ENCODE peak calls at places on chromosome 19, in ten cellular contexts. One of them, this sample, is unnamed.

GRCh38 chr19:42571136-42571535 is 23.6 kb downstream of the CEACAM8 start:
- DNase-seq in CD4-positive, alpha-beta memory T cell: no peak
- DNase-seq in H9: no peak
- DNase-seq in WTC11: no peak
- DNase-seq in germinal center: no peak
- DNase-seq in non-pigmented ciliary epithelial cell: no peak
- DNase-seq in heart left ventricle: no peak
- DNase-seq in activated CD4-positive, alpha-beta T cell treated with anti-CD3 and anti-CD28 coated beads for 4 hours: no peak
- DNase-seq in tibial nerve: no peak
- DNase-seq in H54: no peak
- DNase-seq in this sample: no peak

GRCh38 chr19:49497047-49497789 is 984 bp downstream of the RPS11 start:
- DNase-seq in CD4-positive, alpha-beta memory T cell: peak; percentile 84
- DNase-seq in H9: peak; percentile 54
- DNase-seq in WTC11: peak; percentile 52
- DNase-seq in germinal center: peak; percentile 78
- DNase-seq in non-pigmented ciliary epithelial cell: no peak
- DNase-seq in heart left ventricle: peak; percentile 63
- DNase-seq in activated CD4-positive, alpha-beta T cell treated with anti-CD3 and anti-CD28 coated beads for 4 hours: peak; percentile 72
- DNase-seq in tibial nerve: peak; percentile 51
- DNase-seq in H54: no peak
- DNase-seq in this sample: peak; percentile 65

GRCh38 chr19:35297515-35297848 is 5.5 kb downstream of the MAG start:
- DNase-seq in CD4-positive, alpha-beta memory T cell: no peak
- DNase-seq in H9: no peak
- DNase-seq in WTC11: no peak
- DNase-seq in germinal center: no peak
- DNase-seq in non-pigmented ciliary epithelial cell: no peak
- DNase-seq in heart left ventricle: no peak
- DNase-seq in activated CD4-positive, alpha-beta T cell treated with anti-CD3 and anti-CD28 coated beads for 4 hours: no peak
- DNase-seq in tibial nerve: no peak
- DNase-seq in H54: no peak
- DNase-seq in this sample: no peak

GRCh38 chr19:16191216-16191908 is 6.2 kb downstream of the FAM32A start:
- DNase-seq in CD4-positive, alpha-beta memory T cell: no peak
- DNase-seq in H9: no peak
- DNase-seq in WTC11: no peak
- DNase-seq in germinal center: no peak
- DNase-seq in non-pigmented ciliary epithelial cell: no peak
- DNase-seq in heart left ventricle: no peak
- DNase-seq in activated CD4-positive, alpha-beta T cell treated with anti-CD3 and anti-CD28 coated beads for 4 hours: no peak
- DNase-seq in tibial nerve: no peak
- DNase-seq in H54: no peak
- DNase-seq in this sample: peak; percentile 17

GRCh38 chr19:11784356-11784755 is 14.0 kb upstream of the ZNF491 start:
- DNase-seq in CD4-positive, alpha-beta memory T cell: no peak
- DNase-seq in H9: no peak
- DNase-seq in WTC11: no peak
- DNase-seq in germinal center: no peak
- DNase-seq in non-pigmented ciliary epithelial cell: no peak
- DNase-seq in heart left ventricle: no peak
- DNase-seq in activated CD4-positive, alpha-beta T cell treated with anti-CD3 and anti-CD28 coated beads for 4 hours: no peak
- DNase-seq in tibial nerve: no peak
- DNase-seq in H54: no peak
- DNase-seq in this sample: no peak

GRCh38 chr19:41753159-41753558 is 2.2 kb upstream of the CEACAM6 start:
- DNase-seq in CD4-positive, alpha-beta memory T cell: peak; percentile 69
- DNase-seq in H9: peak; percentile 65
- DNase-seq in WTC11: peak; percentile 82
- DNase-seq in germinal center: peak; percentile 62
- DNase-seq in non-pigmented ciliary epithelial cell: no peak
- DNase-seq in heart left ventricle: no peak
- DNase-seq in activated CD4-positive, alpha-beta T cell treated with anti-CD3 and anti-CD28 coated beads for 4 hours: peak; percentile 77
- DNase-seq in tibial nerve: no peak
- DNase-seq in H54: peak; percentile 57
- DNase-seq in this sample: peak; percentile 77

GRCh38 chr19:31096930-31097329 is 252.3 kb downstream of the TSHZ3 start:
- DNase-seq in CD4-positive, alpha-beta memory T cell: no peak
- DNase-seq in H9: no peak
- DNase-seq in WTC11: no peak
- DNase-seq in germinal center: no peak
- DNase-seq in non-pigmented ciliary epithelial cell: no peak
- DNase-seq in heart left ventricle: no peak
- DNase-seq in activated CD4-positive, alpha-beta T cell treated with anti-CD3 and anti-CD28 coated beads for 4 hours: no peak
- DNase-seq in tibial nerve: no peak
- DNase-seq in H54: no peak
- DNase-seq in this sample: no peak

GRCh38 chr19:45641274-45642105 is 2.3 kb upstream of the EML2 start:
- DNase-seq in CD4-positive, alpha-beta memory T cell: peak; percentile 40
- DNase-seq in H9: peak; percentile 98
- DNase-seq in WTC11: peak; percentile 96
- DNase-seq in germinal center: peak; percentile 89
- DNase-seq in non-pigmented ciliary epithelial cell: no peak
- DNase-seq in heart left ventricle: peak; percentile 69
- DNase-seq in activated CD4-positive, alpha-beta T cell treated with anti-CD3 and anti-CD28 coated beads for 4 hours: peak; percentile 53
- DNase-seq in tibial nerve: peak; percentile 57
- DNase-seq in H54: peak; percentile 83
- DNase-seq in this sample: no peak

GRCh38 chr19:48501961-48502719 is 9.5 kb downstream of the LMTK3 start:
- DNase-seq in CD4-positive, alpha-beta memory T cell: peak; percentile 82
- DNase-seq in H9: peak; percentile 100
- DNase-seq in WTC11: peak; percentile 100
- DNase-seq in germinal center: peak; percentile 87
- DNase-seq in non-pigmented ciliary epithelial cell: no peak
- DNase-seq in heart left ventricle: no peak
- DNase-seq in activated CD4-positive, alpha-beta T cell treated with anti-CD3 and anti-CD28 coated beads for 4 hours: peak; percentile 71
- DNase-seq in tibial nerve: no peak
- DNase-seq in H54: no peak
- DNase-seq in this sample: peak; percentile 65

GRCh38 chr19:38730470-38730730 is 13.9 kb downstream of the CAPN12 start:
- DNase-seq in CD4-positive, alpha-beta memory T cell: no peak
- DNase-seq in H9: no peak
- DNase-seq in WTC11: no peak
- DNase-seq in germinal center: no peak
- DNase-seq in non-pigmented ciliary epithelial cell: no peak
- DNase-seq in heart left ventricle: no peak
- DNase-seq in activated CD4-positive, alpha-beta T cell treated with anti-CD3 and anti-CD28 coated beads for 4 hours: no peak
- DNase-seq in tibial nerve: no peak
- DNase-seq in H54: no peak
- DNase-seq in this sample: no peak

GRCh38 chr19:57099199-57099661 is 20.6 kb upstream of the USP29 start:
- DNase-seq in CD4-positive, alpha-beta memory T cell: peak; percentile 28
- DNase-seq in H9: peak; percentile 65
- DNase-seq in WTC11: peak; percentile 84
- DNase-seq in germinal center: peak; percentile 80
- DNase-seq in non-pigmented ciliary epithelial cell: peak; percentile 9
- DNase-seq in heart left ventricle: peak; percentile 46
- DNase-seq in activated CD4-positive, alpha-beta T cell treated with anti-CD3 and anti-CD28 coated beads for 4 hours: peak; percentile 35
- DNase-seq in tibial nerve: no peak
- DNase-seq in H54: peak; percentile 94
- DNase-seq in this sample: peak; percentile 88

GRCh38 chr19:1864480-1865171 is 1.2 kb upstream of the KLF16 start:
- DNase-seq in CD4-positive, alpha-beta memory T cell: peak; percentile 30
- DNase-seq in H9: peak; percentile 89
- DNase-seq in WTC11: peak; percentile 87
- DNase-seq in germinal center: peak; percentile 80
- DNase-seq in non-pigmented ciliary epithelial cell: no peak
- DNase-seq in heart left ventricle: peak; percentile 81
- DNase-seq in activated CD4-positive, alpha-beta T cell treated with anti-CD3 and anti-CD28 coated beads for 4 hours: peak; percentile 60
- DNase-seq in tibial nerve: no peak
- DNase-seq in H54: peak; percentile 88
- DNase-seq in this sample: peak; percentile 85

GRCh38 chr19:37980419-37980975 is 73.5 kb downstream of the SIPA1L3 start:
- DNase-seq in CD4-positive, alpha-beta memory T cell: no peak
- DNase-seq in H9: no peak
- DNase-seq in WTC11: no peak
- DNase-seq in germinal center: no peak
- DNase-seq in non-pigmented ciliary epithelial cell: no peak
- DNase-seq in heart left ventricle: no peak
- DNase-seq in activated CD4-positive, alpha-beta T cell treated with anti-CD3 and anti-CD28 coated beads for 4 hours: no peak
- DNase-seq in tibial nerve: no peak
- DNase-seq in H54: no peak
- DNase-seq in this sample: no peak

GRCh38 chr19:46696052-46696451 is 20.9 kb downstream of the PRKD2 start:
- DNase-seq in CD4-positive, alpha-beta memory T cell: no peak
- DNase-seq in H9: no peak
- DNase-seq in WTC11: no peak
- DNase-seq in germinal center: no peak
- DNase-seq in non-pigmented ciliary epithelial cell: no peak
- DNase-seq in heart left ventricle: no peak
- DNase-seq in activated CD4-positive, alpha-beta T cell treated with anti-CD3 and anti-CD28 coated beads for 4 hours: no peak
- DNase-seq in tibial nerve: no peak
- DNase-seq in H54: no peak
- DNase-seq in this sample: no peak

GRCh38 chr19:46886546-46887239 is 25.9 kb downstream of the ARHGAP35 start:
- DNase-seq in CD4-positive, alpha-beta memory T cell: no peak
- DNase-seq in H9: no peak
- DNase-seq in WTC11: no peak
- DNase-seq in germinal center: no peak
- DNase-seq in non-pigmented ciliary epithelial cell: no peak
- DNase-seq in heart left ventricle: no peak
- DNase-seq in activated CD4-positive, alpha-beta T cell treated with anti-CD3 and anti-CD28 coated beads for 4 hours: no peak
- DNase-seq in tibial nerve: no peak
- DNase-seq in H54: no peak
- DNase-seq in this sample: no peak

GRCh38 chr19:42276821-42277220 is 7.8 kb downstream of the CIC start:
- DNase-seq in CD4-positive, alpha-beta memory T cell: no peak
- DNase-seq in H9: no peak
- DNase-seq in WTC11: no peak
- DNase-seq in germinal center: no peak
- DNase-seq in non-pigmented ciliary epithelial cell: no peak
- DNase-seq in heart left ventricle: no peak
- DNase-seq in activated CD4-positive, alpha-beta T cell treated with anti-CD3 and anti-CD28 coated beads for 4 hours: no peak
- DNase-seq in tibial nerve: no peak
- DNase-seq in H54: no peak
- DNase-seq in this sample: no peak

GRCh38 chr19:15337202-15337601 is 4.9 kb upstream of the BRD4 start:
- DNase-seq in CD4-positive, alpha-beta memory T cell: no peak
- DNase-seq in H9: no peak
- DNase-seq in WTC11: no peak
- DNase-seq in germinal center: no peak
- DNase-seq in non-pigmented ciliary epithelial cell: no peak
- DNase-seq in heart left ventricle: no peak
- DNase-seq in activated CD4-positive, alpha-beta T cell treated with anti-CD3 and anti-CD28 coated beads for 4 hours: no peak
- DNase-seq in tibial nerve: no peak
- DNase-seq in H54: no peak
- DNase-seq in this sample: no peak

GRCh38 chr19:46607441-46607841 is 6.3 kb downstream of the CALM3 start:
- DNase-seq in CD4-positive, alpha-beta memory T cell: no peak
- DNase-seq in H9: no peak
- DNase-seq in WTC11: peak; percentile 5
- DNase-seq in germinal center: no peak
- DNase-seq in non-pigmented ciliary epithelial cell: no peak
- DNase-seq in heart left ventricle: no peak
- DNase-seq in activated CD4-positive, alpha-beta T cell treated with anti-CD3 and anti-CD28 coated beads for 4 hours: no peak
- DNase-seq in tibial nerve: peak; percentile 13
- DNase-seq in H54: no peak
- DNase-seq in this sample: no peak

GRCh38 chr19:51703655-51704515 is 10.8 kb downstream of the SPACA6 start:
- DNase-seq in CD4-positive, alpha-beta memory T cell: peak; percentile 96
- DNase-seq in H9: peak; percentile 96
- DNase-seq in WTC11: peak; percentile 97
- DNase-seq in germinal center: peak; percentile 97
- DNase-seq in non-pigmented ciliary epithelial cell: peak; percentile 65
- DNase-seq in heart left ventricle: peak; percentile 97
- DNase-seq in activated CD4-positive, alpha-beta T cell treated with anti-CD3 and anti-CD28 coated beads for 4 hours: peak; percentile 98
- DNase-seq in tibial nerve: peak; percentile 97
- DNase-seq in H54: no peak
- DNase-seq in this sample: peak; percentile 98

GRCh38 chr19:15926484-15926883 is 7.8 kb downstream of the CYP4F11 start:
- DNase-seq in CD4-positive, alpha-beta memory T cell: no peak
- DNase-seq in H9: no peak
- DNase-seq in WTC11: no peak
- DNase-seq in germinal center: no peak
- DNase-seq in non-pigmented ciliary epithelial cell: no peak
- DNase-seq in heart left ventricle: no peak
- DNase-seq in activated CD4-positive, alpha-beta T cell treated with anti-CD3 and anti-CD28 coated beads for 4 hours: no peak
- DNase-seq in tibial nerve: no peak
- DNase-seq in H54: no peak
- DNase-seq in this sample: no peak

GRCh38 chr19:27974082-27974513 is 1238.9 kb downstream of the UQCRFS1 start:
- DNase-seq in CD4-positive, alpha-beta memory T cell: no peak
- DNase-seq in H9: peak; percentile 44
- DNase-seq in WTC11: peak; percentile 52
- DNase-seq in germinal center: no peak
- DNase-seq in non-pigmented ciliary epithelial cell: no peak
- DNase-seq in heart left ventricle: no peak
- DNase-seq in activated CD4-positive, alpha-beta T cell treated with anti-CD3 and anti-CD28 coated beads for 4 hours: no peak
- DNase-seq in tibial nerve: no peak
- DNase-seq in H54: no peak
- DNase-seq in this sample: peak; percentile 30

GRCh38 chr19:15283141-15283885 is 49.0 kb downstream of the BRD4 start:
- DNase-seq in CD4-positive, alpha-beta memory T cell: no peak
- DNase-seq in H9: no peak
- DNase-seq in WTC11: no peak
- DNase-seq in germinal center: no peak
- DNase-seq in non-pigmented ciliary epithelial cell: no peak
- DNase-seq in heart left ventricle: no peak
- DNase-seq in activated CD4-positive, alpha-beta T cell treated with anti-CD3 and anti-CD28 coated beads for 4 hours: peak; percentile 25
- DNase-seq in tibial nerve: no peak
- DNase-seq in H54: no peak
- DNase-seq in this sample: no peak

GRCh38 chr19:2478324-2478755 is 2.4 kb downstream of the GADD45B start:
- DNase-seq in CD4-positive, alpha-beta memory T cell: peak; percentile 70
- DNase-seq in H9: no peak
- DNase-seq in WTC11: no peak
- DNase-seq in germinal center: no peak
- DNase-seq in non-pigmented ciliary epithelial cell: no peak
- DNase-seq in heart left ventricle: peak; percentile 49
- DNase-seq in activated CD4-positive, alpha-beta T cell treated with anti-CD3 and anti-CD28 coated beads for 4 hours: peak; percentile 47
- DNase-seq in tibial nerve: peak; percentile 65
- DNase-seq in H54: no peak
- DNase-seq in this sample: peak; percentile 39

GRCh38 chr19:35559281-35559659 is 4.2 kb downstream of the ATP4A start:
- DNase-seq in CD4-positive, alpha-beta memory T cell: no peak
- DNase-seq in H9: no peak
- DNase-seq in WTC11: no peak
- DNase-seq in germinal center: no peak
- DNase-seq in non-pigmented ciliary epithelial cell: no peak
- DNase-seq in heart left ventricle: no peak
- DNase-seq in activated CD4-positive, alpha-beta T cell treated with anti-CD3 and anti-CD28 coated beads for 4 hours: no peak
- DNase-seq in tibial nerve: no peak
- DNase-seq in H54: no peak
- DNase-seq in this sample: no peak

GRCh38 chr19:45935267-45935666 is 20.7 kb upstream of the NANOS2 start:
- DNase-seq in CD4-positive, alpha-beta memory T cell: no peak
- DNase-seq in H9: no peak
- DNase-seq in WTC11: peak; percentile 39
- DNase-seq in germinal center: no peak
- DNase-seq in non-pigmented ciliary epithelial cell: no peak
- DNase-seq in heart left ventricle: no peak
- DNase-seq in activated CD4-positive, alpha-beta T cell treated with anti-CD3 and anti-CD28 coated beads for 4 hours: no peak
- DNase-seq in tibial nerve: no peak
- DNase-seq in H54: no peak
- DNase-seq in this sample: no peak

GRCh38 chr19:44111910-44112463 is 1.2 kb upstream of the ZNF225 start:
- DNase-seq in CD4-positive, alpha-beta memory T cell: no peak
- DNase-seq in H9: peak; percentile 94
- DNase-seq in WTC11: peak; percentile 57
- DNase-seq in germinal center: no peak
- DNase-seq in non-pigmented ciliary epithelial cell: peak; percentile 76
- DNase-seq in heart left ventricle: no peak
- DNase-seq in activated CD4-positive, alpha-beta T cell treated with anti-CD3 and anti-CD28 coated beads for 4 hours: no peak
- DNase-seq in tibial nerve: no peak
- DNase-seq in H54: peak; percentile 9
- DNase-seq in this sample: peak; percentile 33

GRCh38 chr19:10173527-10173926 is 21.2 kb downstream of the DNMT1 start:
- DNase-seq in CD4-positive, alpha-beta memory T cell: no peak
- DNase-seq in H9: no peak
- DNase-seq in WTC11: no peak
- DNase-seq in germinal center: no peak
- DNase-seq in non-pigmented ciliary epithelial cell: no peak
- DNase-seq in heart left ventricle: no peak
- DNase-seq in activated CD4-positive, alpha-beta T cell treated with anti-CD3 and anti-CD28 coated beads for 4 hours: no peak
- DNase-seq in tibial nerve: no peak
- DNase-seq in H54: no peak
- DNase-seq in this sample: no peak

GRCh38 chr19:51824603-51825002 is 29.6 kb downstream of the FPR3 start:
- DNase-seq in CD4-positive, alpha-beta memory T cell: no peak
- DNase-seq in H9: no peak
- DNase-seq in WTC11: no peak
- DNase-seq in germinal center: peak; percentile 3
- DNase-seq in non-pigmented ciliary epithelial cell: no peak
- DNase-seq in heart left ventricle: no peak
- DNase-seq in activated CD4-positive, alpha-beta T cell treated with anti-CD3 and anti-CD28 coated beads for 4 hours: no peak
- DNase-seq in tibial nerve: no peak
- DNase-seq in H54: no peak
- DNase-seq in this sample: no peak

This sample was measured in D341Med.